ENCODE peak calls at places on chromosomes 3 and 15, in six cellular contexts. A is ovary, W is heart left ventricle, F is cardiac muscle cell, S is neural progenitor cell, U is gastrocnemius medialis. G is an unnamed sample.

GRCh38 chr15:36589971-36590370 is 10.5 kb downstream of the CDIN1 start:
- DNase-seq in S (no peak), A (no peak), F (no peak), U (no peak), W (no peak), G (no peak)

GRCh38 chr15:34944946-34945345 is 24.6 kb downstream of the AQR start:
- DNase-seq in F (no peak), U (no peak), S (no peak), A (no peak), W (no peak), G (no peak)

GRCh38 chr15:70762469-70763119 is 764 bp downstream of the UACA start:
- DNase-seq in U (peak; percentile 72), A (peak; percentile 54), S (peak; percentile 78), F (peak; percentile 45), W (peak; percentile 44), G (no peak)

GRCh38 chr15:75338661-75339240 is 2.9 kb downstream of the COMMD4 start:
- DNase-seq in S (no peak), A (peak; percentile 15), U (no peak), W (no peak), F (no peak), G (no peak)

GRCh38 chr15:64552281-64552948 is 92.0 kb downstream of the ZNF609 start:
- DNase-seq in S (peak; percentile 33), A (no peak), F (no peak), W (no peak), U (no peak), G (no peak)

GRCh38 chr3:7518471-7518870 is 657.6 kb downstream of the GRM7 start:
- DNase-seq in S (no peak), A (no peak), W (no peak), F (peak; percentile 55), U (no peak), G (no peak)

GRCh38 chr3:172506094-172506493 is 17.1 kb downstream of the TNFSF10 start:
- DNase-seq in S (no peak), A (no peak), W (no peak), U (no peak), F (no peak), G (no peak)

GRCh38 chr15:94026458-94026967 is 204.8 kb upstream of the MCTP2 start:
- DNase-seq in W (no peak), S (no peak), U (no peak), A (no peak), F (no peak), G (no peak)

GRCh38 chr15:72782993-72783562 is 480 bp downstream of the ADPGK start:
- DNase-seq in F (no peak), W (no peak), U (peak; percentile 35), A (peak; percentile 72), S (no peak), G (no peak)

GRCh38 chr3:170605490-170605889 is 19.6 kb upstream of the SLC7A14 start:
- DNase-seq in S (no peak), A (no peak), U (no peak), F (no peak), W (no peak), G (no peak)

GRCh38 chr3:155161630-155162292 is 81.6 kb downstream of the MME start:
- DNase-seq in A (no peak), W (no peak), U (no peak), F (no peak), S (no peak), G (no peak)

GRCh38 chr15:101062471-101063171 is 143.5 kb downstream of the LRRK1 start:
- DNase-seq in W (peak; percentile 11), S (no peak), F (no peak), A (no peak), U (no peak), G (no peak)

GRCh38 chr3:170726976-170727661 is 141.2 kb upstream of the SLC7A14 start:
- DNase-seq in S (no peak), W (no peak), U (no peak), F (no peak), A (no peak), G (no peak)

GRCh38 chr3:38579551-38580449 is 69.7 kb downstream of the SCN5A start:
- DNase-seq in F (peak; percentile 69), W (peak; percentile 63), S (no peak), U (no peak), A (no peak), G (no peak)

GRCh38 chr15:47384316-47384715 is 333.0 kb upstream of the SEMA6D start:
- DNase-seq in A (peak; percentile 27), S (peak; percentile 55), W (peak; percentile 18), F (peak; percentile 64), U (peak; percentile 11), G (no peak)

GRCh38 chr3:79041621-79042020 is 726.2 kb downstream of the ROBO1 start:
- DNase-seq in F (no peak), U (no peak), A (no peak), W (no peak), S (no peak), G (no peak)

GRCh38 chr3:162338514-162338913 is 841.9 kb downstream of the OTOL1 start:
- DNase-seq in A (no peak), W (no peak), F (no peak), S (no peak), U (no peak), G (no peak)

GRCh38 chr15:66609876-66610275 is 44.1 kb upstream of the LCTL start:
- DNase-seq in U (no peak), W (no peak), S (no peak), A (no peak), F (no peak), G (no peak)

GRCh38 chr15:91885714-91886265 is 32.3 kb downstream of the SLCO3A1 start:
- DNase-seq in F (peak; percentile 23), A (no peak), S (peak; percentile 18), U (no peak), W (no peak), G (no peak)
- TF ChIP-seq CTCF in F (peak; percentile 24), A (no peak), S (peak; percentile 34), U (no peak), W (no peak), G (no peak)

GRCh38 chr15:98942966-98943584 is 64.5 kb downstream of the PGPEP1L start:
- DNase-seq in U (no peak), A (no peak), S (no peak), W (no peak), F (no peak), G (no peak)

GRCh38 chr15:98946301-98947255 is 61.0 kb downstream of the PGPEP1L start:
- DNase-seq in A (peak; percentile 67), W (peak; percentile 65), U (peak; percentile 87), S (no peak), F (no peak), G (peak; percentile 64)

GRCh38 chr15:98941595-98942255 is 65.9 kb downstream of the PGPEP1L start:
- DNase-seq in W (no peak), A (no peak), F (no peak), U (no peak), S (no peak), G (no peak)

GRCh38 chr15:98939311-98940080 is 68.1 kb downstream of the PGPEP1L start:
- DNase-seq in W (no peak), S (no peak), F (no peak), U (no peak), A (no peak), G (no peak)

GRCh38 chr15:98943609-98944111 is 63.9 kb downstream of the PGPEP1L start:
- DNase-seq in U (peak; percentile 94), F (no peak), A (peak; percentile 55), S (no peak), W (peak; percentile 77), G (no peak)
- H3K27ac ChIP-seq in U (peak overlapping the region; percentile 88), F (no peak overlapping the region), A (peak overlapping the region; percentile 27), S (no peak overlapping the region), W (peak overlapping the region; percentile 75), G (peak overlapping the region; percentile 89)

DNA sequence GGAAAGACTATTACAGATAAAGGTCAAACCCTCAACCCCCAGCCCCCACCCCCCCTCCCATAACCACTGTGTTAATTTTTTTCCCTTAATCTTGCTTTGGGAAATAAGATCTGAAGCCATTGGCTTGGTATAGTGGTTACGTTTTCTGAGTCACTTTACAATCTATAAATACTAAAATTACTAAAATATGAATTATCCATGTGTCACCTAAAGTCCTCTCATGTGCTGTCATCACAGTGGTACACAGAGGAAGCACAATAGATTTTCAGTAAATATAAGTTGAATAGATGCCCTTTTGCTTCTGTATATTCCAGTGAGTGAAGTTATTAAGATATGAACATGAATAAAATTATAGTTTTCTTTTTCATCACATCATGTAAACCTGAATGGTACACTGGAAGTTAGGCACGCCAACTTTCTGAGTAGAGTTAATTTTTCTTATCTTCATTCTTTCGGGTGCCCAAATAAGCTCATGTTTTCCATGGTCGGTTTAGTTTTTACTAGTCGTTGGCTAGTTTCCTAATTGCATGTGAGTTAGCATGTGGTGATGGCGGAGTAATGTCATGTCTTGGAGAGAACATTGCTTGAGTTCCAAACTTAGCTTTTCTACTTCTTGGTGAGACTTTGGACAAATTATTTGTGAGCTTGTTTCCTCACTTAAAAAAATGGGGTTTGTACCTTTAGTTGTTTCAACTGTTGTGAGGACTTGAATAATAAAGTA is 11.5 kb downstream of the PPP4R2 start:
- DNase-seq in S (no peak), W (no peak), F (no peak), U (no peak), A (no peak), G (no peak)
- H3K36me3 ChIP-seq in S (peaks cover 10% of the 10 kb centered on the region), W (no peaks in the 10 kb centered on the region), F (peaks cover 11% of the 10 kb centered on the region), U (no peaks in the 10 kb centered on the region), A (no peaks in the 10 kb centered on the region), G (no peaks in the 10 kb centered on the region)

GRCh38 chr3:119524931-119525662 is 26.8 kb downstream of the TIMMDC1 start:
- DNase-seq in S (no peak), U (no peak), F (peak; percentile 13), A (no peak), W (no peak), G (no peak)
- TF ChIP-seq CTCF in S (peak; percentile 32), U (peak; percentile 19), F (peak; percentile 51), A (no peak), W (peak; percentile 63), G (peak; percentile 21)

G was measured in thoracic aorta.